ENCODE peak calls at places on chromosomes 2 and 18, in eight cellular contexts. H, R, T, A, P, C, S and M are unnamed samples.

GRCh38 chr2:138722316-138722715 is 57.9 kb downstream of the NXPH2 start:
- DNase-seq in H (no peak), R (no peak), T (peak), A (no peak), P (no peak), C (no peak), S (no peak), M (no peak)

GRCh38 chr2:178194600-178195389 is 483 bp downstream of the OSBPL6 start:
- DNase-seq in H (peak), R (peak), T (peak), A (peak), P (peak), C (peak), S (peak), M (peak)

GRCh38 chr2:138504546-138505239 is 3.1 kb downstream of the SPOPL start:
- DNase-seq in H (no peak), R (no peak), T (no peak), A (no peak), P (no peak), C (no peak), S (no peak), M (no peak)

GRCh38 chr2:128313076-128313836 is 5.4 kb downstream of the HS6ST1 start:
- DNase-seq in H (peak), R (peak), T (peak), A (peak), P (no peak), C (no peak), S (peak), M (peak)

GRCh38 chr18:59381949-59382348 is 22.9 kb upstream of the LMAN1 start:
- DNase-seq in H (no peak), R (no peak), T (no peak), A (no peak), P (no peak), C (no peak), S (no peak), M (no peak)

GRCh38 chr2:150143087-150143536 is 344.4 kb downstream of the RND3 start:
- DNase-seq in H (no peak), R (no peak), T (peak), A (peak), P (peak), C (no peak), S (no peak), M (no peak)

GRCh38 chr2:109052922-109053321 is 63.9 kb upstream of the EDAR start:
- DNase-seq in H (no peak), R (no peak), T (no peak), A (no peak), P (no peak), C (no peak), S (no peak), M (no peak)

GRCh38 chr2:26566081-26566375 is 75.1 kb downstream of the CIB4 start:
- DNase-seq in H (no peak), R (no peak), T (no peak), A (no peak), P (no peak), C (no peak), S (no peak), M (no peak)

GRCh38 chr2:188668017-188668663 is 306.0 kb upstream of the COL3A1 start:
- DNase-seq in H (no peak), R (no peak), T (peak), A (peak), P (peak), C (no peak), S (no peak), M (no peak)

DNA sequence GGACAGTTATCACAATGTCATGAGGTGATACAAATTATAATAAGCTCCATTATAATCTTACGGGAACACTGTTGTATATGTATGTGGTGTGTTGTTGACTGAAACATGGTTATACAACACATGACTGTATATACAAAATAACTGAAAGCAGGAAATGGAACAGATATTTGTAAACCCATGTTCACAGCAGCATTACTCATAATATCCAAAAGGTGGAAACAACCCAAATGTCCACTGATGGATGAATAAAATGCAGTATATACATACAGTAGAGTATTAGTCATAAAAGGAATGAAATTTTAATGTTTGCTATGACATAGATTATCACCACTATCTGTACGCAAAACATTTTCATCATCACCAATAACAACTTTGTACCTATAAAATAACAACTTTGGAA is 107.3 kb downstream of the USP34 start:
- DNase-seq in H (no peak), R (no peak), T (no peak), A (peak), P (no peak), C (no peak), S (no peak), M (no peak)
- TF ChIP-seq CTCF in H (no peak), R (no peak), T (no peak), A (no peak), P (no peak), C (no peak), S (no peak), M (no peak)

DNA sequence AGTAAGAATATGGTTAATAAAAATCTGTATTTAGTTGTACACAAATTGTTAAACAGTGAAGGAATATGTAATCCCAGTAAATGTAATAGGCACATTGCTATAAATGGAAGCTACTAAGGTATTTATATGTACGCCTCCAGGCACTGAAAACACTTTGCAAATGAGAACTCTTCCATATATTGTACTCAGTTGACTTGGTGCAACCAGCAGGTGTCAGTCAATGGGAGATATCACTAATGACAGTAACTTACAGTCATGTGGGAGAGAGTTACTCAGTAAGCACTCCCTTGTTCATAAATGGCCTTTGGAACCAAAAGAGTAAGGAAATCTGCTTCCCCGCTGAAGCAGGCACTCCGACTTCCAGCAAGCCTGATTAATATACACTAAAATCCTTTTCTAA is 5.9 kb downstream of the MDH1 start:
- DNase-seq in H (no peak), R (no peak), T (no peak), A (no peak), P (no peak), C (no peak), S (no peak), M (no peak)
- TF ChIP-seq CTCF in H (no peak), R (no peak), T (no peak), A (no peak), P (no peak), C (no peak), S (no peak), M (no peak)

GRCh38 chr2:104312684-104313083 is 541.2 kb upstream of the POU3F3 start:
- DNase-seq in H (no peak), R (no peak), T (no peak), A (no peak), P (no peak), C (no peak), S (peak), M (no peak)
- TF ChIP-seq CTCF in H (no peak), R (no peak), T (no peak), A (no peak), P (no peak), C (peak), S (peak), M (no peak)

GRCh38 chr2:24021122-24021998 is 11.5 kb downstream of the MFSD2B start:
- DNase-seq in H (no peak), R (peak), T (peak), A (no peak), P (no peak), C (no peak), S (peak), M (no peak)
- TF ChIP-seq CTCF in H (no peak), R (peak), T (no peak), A (peak), P (peak), C (peak), S (no peak), M (peak)

GRCh38 chr2:43269074-43269572 is 42.7 kb upstream of the ZFP36L2 start:
- DNase-seq in H (no peak), R (peak), T (peak), A (peak), P (peak), C (no peak), S (peak), M (no peak)
- TF ChIP-seq CTCF in H (no peak), R (no peak), T (no peak), A (peak), P (peak), C (no peak), S (no peak), M (no peak)

DNA sequence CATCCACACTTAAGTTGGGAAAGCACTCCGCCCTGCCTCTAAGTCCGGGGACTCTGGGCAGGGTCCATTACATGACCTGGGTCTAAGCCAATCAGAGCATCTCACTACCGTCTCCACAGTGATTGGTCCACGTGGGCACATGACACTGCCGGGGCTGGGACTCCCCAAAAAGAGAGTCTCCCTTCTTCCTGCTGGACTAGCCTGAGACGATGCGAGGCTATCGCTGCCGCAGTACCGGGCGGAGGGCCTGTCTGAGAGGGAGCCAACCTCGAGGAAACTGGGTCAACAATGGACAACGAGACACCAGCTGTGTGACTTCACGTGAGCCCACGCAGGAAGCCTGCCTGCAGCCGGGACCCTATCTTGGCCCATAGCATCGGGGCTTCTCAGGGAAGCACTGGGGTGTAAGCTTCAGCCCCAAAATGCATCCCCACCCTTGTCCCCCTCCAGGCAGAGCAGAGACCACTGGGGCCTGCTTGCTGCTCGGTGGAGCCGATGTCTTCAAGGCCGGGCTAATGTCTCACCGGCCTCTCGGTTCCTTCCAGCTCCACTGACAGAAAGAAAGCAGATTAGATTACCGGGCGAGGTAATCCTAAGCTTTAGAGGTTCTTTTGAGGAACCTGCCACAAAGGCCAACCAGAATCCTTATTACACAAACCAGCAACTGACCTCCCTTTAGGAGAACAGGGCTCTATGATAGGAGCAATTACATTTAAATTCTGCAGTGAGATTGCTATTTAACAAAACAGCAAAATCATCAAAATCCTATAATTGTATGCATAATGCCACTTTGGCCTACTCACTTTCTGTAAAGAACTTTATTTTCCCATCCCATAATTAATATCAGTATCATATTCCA is 21.3 kb upstream of the COPS8 start:
- DNase-seq in H (no peak), R (no peak), T (no peak), A (no peak), P (no peak), C (no peak), S (no peak), M (no peak)
- TF ChIP-seq CTCF in H (no peak), R (no peak), T (no peak), A (no peak), P (no peak), C (no peak), S (no peak), M (no peak)

GRCh38 chr2:171879865-171880264 is 14.2 kb downstream of the SLC25A12 start:
- DNase-seq in H (no peak), R (no peak), T (no peak), A (no peak), P (no peak), C (no peak), S (no peak), M (no peak)

GRCh38 chr2:171878481-171878993 is 15.5 kb downstream of the SLC25A12 start:
- DNase-seq in H (no peak), R (peak), T (peak), A (peak), P (peak), C (no peak), S (no peak), M (no peak)

GRCh38 chr2:171882095-171882769 is 11.8 kb downstream of the SLC25A12 start:
- DNase-seq in H (no peak), R (no peak), T (no peak), A (no peak), P (no peak), C (no peak), S (no peak), M (no peak)

GRCh38 chr2:171880774-171881173 is 13.3 kb downstream of the SLC25A12 start:
- DNase-seq in H (no peak), R (no peak), T (no peak), A (no peak), P (no peak), C (no peak), S (no peak), M (no peak)

DNA sequence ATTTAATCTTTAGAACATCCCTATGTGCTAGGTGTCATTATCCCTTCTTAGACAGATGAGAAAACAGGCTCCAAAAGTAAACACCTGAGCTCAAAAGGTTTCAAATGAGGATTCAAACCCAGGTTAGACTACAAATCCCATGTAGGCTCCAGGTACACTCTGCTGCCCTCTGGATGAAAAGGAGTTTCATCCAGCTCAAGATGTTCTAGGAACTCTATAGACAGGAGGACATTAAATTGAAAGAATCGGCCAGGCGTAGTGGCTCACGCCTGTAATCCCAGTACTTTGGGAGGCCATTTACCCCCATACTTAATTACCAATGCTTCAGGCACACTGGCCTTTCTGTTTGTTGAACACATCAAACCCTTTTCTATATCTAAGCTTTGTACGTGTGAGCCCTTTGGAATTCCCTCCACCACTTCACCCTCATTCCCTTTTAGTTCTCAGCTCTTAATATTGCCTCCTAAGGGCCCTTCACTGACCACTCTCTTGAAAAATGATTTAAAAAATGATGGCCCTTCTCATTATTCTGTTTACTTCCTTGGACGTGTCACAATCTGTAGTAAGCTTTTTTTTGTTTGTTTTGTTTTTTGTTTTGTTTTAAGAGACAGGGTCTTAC is 10.7 kb downstream of the SLC25A12 start:
- DNase-seq in H (no peak), R (no peak), T (no peak), A (no peak), P (no peak), C (no peak), S (no peak), M (no peak)
- TF ChIP-seq CTCF in H (no peak), R (no peak), T (no peak), A (no peak), P (no peak), C (no peak), S (no peak), M (no peak)

GRCh38 chr2:143901185-143901842 is 618.6 kb downstream of the ZEB2 start:
- DNase-seq in H (no peak), R (no peak), T (peak), A (peak), P (peak), C (no peak), S (no peak), M (no peak)
- TF ChIP-seq CTCF in H (peak), R (no peak), T (no peak), A (no peak), P (no peak), C (no peak), S (peak), M (peak)

GRCh38 chr2:135785032-135785431 is 43.4 kb downstream of the UBXN4 start:
- DNase-seq in H (no peak), R (no peak), T (peak), A (peak), P (no peak), C (no peak), S (no peak), M (no peak)
- TF ChIP-seq CTCF in H (no peak), R (no peak), T (peak), A (peak), P (peak), C (peak), S (peak), M (peak)

DNA sequence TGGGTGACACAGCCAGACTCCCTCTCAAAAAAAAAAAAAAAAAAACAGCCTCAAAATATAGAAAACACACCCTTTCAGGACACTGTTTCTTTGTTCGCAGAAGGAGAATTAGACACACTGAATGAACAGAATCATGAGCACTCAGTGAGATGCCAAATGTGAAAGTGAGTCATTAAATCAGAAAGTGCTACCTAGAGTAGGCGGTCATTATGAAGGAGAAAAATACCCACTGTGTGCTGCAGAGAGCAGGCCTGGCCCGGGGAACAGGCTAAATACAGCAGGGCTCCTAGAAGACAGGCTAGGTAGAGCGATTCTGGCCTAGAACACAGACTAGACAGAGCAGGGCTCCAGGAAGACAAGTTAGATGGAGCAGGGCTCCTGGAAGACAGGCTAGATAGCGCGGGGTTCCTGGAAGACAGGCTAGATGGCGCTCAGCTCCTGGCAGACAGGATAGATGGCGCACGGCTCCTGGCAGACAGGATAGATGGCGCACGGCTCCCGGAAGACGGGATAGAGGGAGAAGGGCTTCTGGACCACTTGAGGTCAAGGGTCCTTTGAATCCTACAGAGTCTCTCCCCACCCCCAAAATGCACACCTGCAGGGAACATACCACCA is 43.3 kb upstream of the SLC66A3 start:
- DNase-seq in H (no peak), R (no peak), T (no peak), A (no peak), P (no peak), C (no peak), S (no peak), M (no peak)
- TF ChIP-seq CTCF in H (no peak), R (no peak), T (no peak), A (no peak), P (no peak), C (no peak), S (no peak), M (no peak)